ENCODE peak calls at places on chromosomes 6 and 20, in nine cellular contexts. One of them, this sample, is unnamed.

GRCh38 chr6:89944826-89945407 is 50.6 kb downstream of the GJA10 start:
- DNase-seq in NB4: peak; percentile 27
- DNase-seq in right lobe of liver: no peak
- DNase-seq in Peyer's patch: no peak
- DNase-seq in foreskin fibroblast: peak; percentile 50
- DNase-seq in iPS DF 6.9: no peak
- DNase-seq in aorta: no peak
- DNase-seq in GM23338: peak; percentile 55
- DNase-seq in CD4-positive, alpha-beta memory T cell: peak; percentile 37
- DNase-seq in this sample: peak; percentile 8

GRCh38 chr6:14068133-14068532 is 49.4 kb upstream of the CD83 start:
- DNase-seq in GM23338: no peak
- DNase-seq in foreskin fibroblast: peak; percentile 73
- DNase-seq in iPS DF 6.9: no peak
- DNase-seq in NB4: peak; percentile 14
- DNase-seq in Peyer's patch: no peak
- DNase-seq in aorta: no peak
- DNase-seq in CD4-positive, alpha-beta memory T cell: no peak
- DNase-seq in right lobe of liver: no peak
- DNase-seq in this sample: peak; percentile 84

GRCh38 chr20:24915440-24915839 is 33.6 kb upstream of the CST7 start:
- DNase-seq in NB4: no peak
- DNase-seq in right lobe of liver: no peak
- DNase-seq in aorta: no peak
- DNase-seq in CD4-positive, alpha-beta memory T cell: no peak
- DNase-seq in iPS DF 6.9: no peak
- DNase-seq in foreskin fibroblast: no peak
- DNase-seq in Peyer's patch: peak; percentile 24
- DNase-seq in GM23338: no peak
- DNase-seq in this sample: no peak

GRCh38 chr6:37635319-37635718 is 62.4 kb downstream of the MDGA1 start:
- DNase-seq in NB4: no peak
- DNase-seq in right lobe of liver: no peak
- DNase-seq in foreskin fibroblast: no peak
- DNase-seq in iPS DF 6.9: no peak
- DNase-seq in GM23338: no peak
- DNase-seq in Peyer's patch: no peak
- DNase-seq in aorta: no peak
- DNase-seq in CD4-positive, alpha-beta memory T cell: no peak
- DNase-seq in this sample: no peak

GRCh38 chr6:105814745-105815536 is 271.2 kb upstream of the PRDM1 start:
- DNase-seq in foreskin fibroblast: no peak
- DNase-seq in GM23338: no peak
- DNase-seq in aorta: no peak
- DNase-seq in Peyer's patch: no peak
- DNase-seq in right lobe of liver: no peak
- DNase-seq in NB4: no peak
- DNase-seq in CD4-positive, alpha-beta memory T cell: no peak
- DNase-seq in iPS DF 6.9: no peak
- DNase-seq in this sample: no peak

GRCh38 chr6:121849477-121849876 is 414.0 kb downstream of the GJA1 start:
- DNase-seq in iPS DF 6.9: peak; percentile 72
- DNase-seq in right lobe of liver: no peak
- DNase-seq in GM23338: peak; percentile 97
- DNase-seq in aorta: peak; percentile 51
- DNase-seq in NB4: peak; percentile 87
- DNase-seq in CD4-positive, alpha-beta memory T cell: no peak
- DNase-seq in foreskin fibroblast: peak; percentile 85
- DNase-seq in Peyer's patch: no peak
- DNase-seq in this sample: peak; percentile 62

GRCh38 chr6:44522871-44523270 is 135.4 kb downstream of the CDC5L start:
- DNase-seq in NB4: peak; percentile 68
- DNase-seq in foreskin fibroblast: no peak
- DNase-seq in aorta: no peak
- DNase-seq in Peyer's patch: no peak
- DNase-seq in right lobe of liver: no peak
- DNase-seq in GM23338: no peak
- DNase-seq in iPS DF 6.9: no peak
- DNase-seq in CD4-positive, alpha-beta memory T cell: no peak
- DNase-seq in this sample: no peak

GRCh38 chr20:45944151-45944964 is 9.9 kb downstream of the PCIF1 start:
- DNase-seq in right lobe of liver: no peak
- DNase-seq in aorta: no peak
- DNase-seq in CD4-positive, alpha-beta memory T cell: no peak
- DNase-seq in GM23338: no peak
- DNase-seq in iPS DF 6.9: no peak
- DNase-seq in Peyer's patch: no peak
- DNase-seq in foreskin fibroblast: no peak
- DNase-seq in NB4: peak; percentile 83
- DNase-seq in this sample: peak; percentile 31

GRCh38 chr6:162538643-162539064 is 188.9 kb downstream of the PRKN start:
- DNase-seq in aorta: no peak
- DNase-seq in GM23338: no peak
- DNase-seq in iPS DF 6.9: no peak
- DNase-seq in CD4-positive, alpha-beta memory T cell: no peak
- DNase-seq in NB4: no peak
- DNase-seq in foreskin fibroblast: no peak
- DNase-seq in Peyer's patch: no peak
- DNase-seq in right lobe of liver: no peak
- DNase-seq in this sample: no peak

GRCh38 chr6:158414900-158415299 is 102.6 kb downstream of the TULP4 start:
- DNase-seq in right lobe of liver: no peak
- DNase-seq in Peyer's patch: no peak
- DNase-seq in aorta: no peak
- DNase-seq in foreskin fibroblast: peak; percentile 32
- DNase-seq in GM23338: no peak
- DNase-seq in iPS DF 6.9: no peak
- DNase-seq in CD4-positive, alpha-beta memory T cell: no peak
- DNase-seq in NB4: no peak
- DNase-seq in this sample: peak; percentile 42

GRCh38 chr6:125197795-125198269 is 44.3 kb downstream of the TPD52L1 start:
- DNase-seq in foreskin fibroblast: peak; percentile 78
- DNase-seq in CD4-positive, alpha-beta memory T cell: no peak
- DNase-seq in Peyer's patch: peak; percentile 72
- DNase-seq in iPS DF 6.9: no peak
- DNase-seq in GM23338: no peak
- DNase-seq in NB4: no peak
- DNase-seq in right lobe of liver: peak; percentile 43
- DNase-seq in aorta: peak; percentile 84
- DNase-seq in this sample: peak; percentile 62

GRCh38 chr6:98525860-98526259 is 308.5 kb upstream of the POU3F2 start:
- DNase-seq in iPS DF 6.9: peak; percentile 33
- DNase-seq in CD4-positive, alpha-beta memory T cell: no peak
- DNase-seq in NB4: no peak
- DNase-seq in right lobe of liver: no peak
- DNase-seq in foreskin fibroblast: no peak
- DNase-seq in Peyer's patch: no peak
- DNase-seq in aorta: no peak
- DNase-seq in GM23338: peak; percentile 67
- DNase-seq in this sample: no peak

GRCh38 chr6:157999100-158000051 is 17.7 kb downstream of the SYNJ2 start:
- DNase-seq in NB4: no peak
- DNase-seq in aorta: peak; percentile 17
- DNase-seq in right lobe of liver: peak; percentile 28
- DNase-seq in GM23338: no peak
- DNase-seq in CD4-positive, alpha-beta memory T cell: no peak
- DNase-seq in Peyer's patch: peak; percentile 41
- DNase-seq in iPS DF 6.9: no peak
- DNase-seq in foreskin fibroblast: no peak
- DNase-seq in this sample: no peak

GRCh38 chr20:37745553-37745952 is 51.7 kb downstream of the CTNNBL1 start:
- DNase-seq in NB4: no peak
- DNase-seq in CD4-positive, alpha-beta memory T cell: no peak
- DNase-seq in aorta: no peak
- DNase-seq in iPS DF 6.9: no peak
- DNase-seq in right lobe of liver: no peak
- DNase-seq in Peyer's patch: no peak
- DNase-seq in GM23338: peak; percentile 19
- DNase-seq in foreskin fibroblast: no peak
- DNase-seq in this sample: no peak

GRCh38 chr6:11810039-11810541 is 31.5 kb upstream of the ADTRP start:
- DNase-seq in foreskin fibroblast: peak; percentile 86
- DNase-seq in right lobe of liver: peak; percentile 56
- DNase-seq in NB4: no peak
- DNase-seq in CD4-positive, alpha-beta memory T cell: no peak
- DNase-seq in aorta: peak; percentile 92
- DNase-seq in Peyer's patch: peak; percentile 72
- DNase-seq in GM23338: no peak
- DNase-seq in iPS DF 6.9: no peak
- DNase-seq in this sample: peak; percentile 89

GRCh38 chr20:9515761-9516657 is 1.6 kb downstream of the LAMP5 start:
- DNase-seq in CD4-positive, alpha-beta memory T cell: no peak
- DNase-seq in iPS DF 6.9: no peak
- DNase-seq in aorta: no peak
- DNase-seq in right lobe of liver: no peak
- DNase-seq in foreskin fibroblast: peak; percentile 32
- DNase-seq in GM23338: peak; percentile 73
- DNase-seq in NB4: no peak
- DNase-seq in Peyer's patch: no peak
- DNase-seq in this sample: peak; percentile 31

GRCh38 chr6:29926081-29926794 is 16.1 kb upstream of the HLA-A start:
- DNase-seq in NB4: no peak
- DNase-seq in right lobe of liver: peak; percentile 66
- DNase-seq in iPS DF 6.9: no peak
- DNase-seq in foreskin fibroblast: peak; percentile 21
- DNase-seq in CD4-positive, alpha-beta memory T cell: no peak
- DNase-seq in Peyer's patch: peak; percentile 71
- DNase-seq in aorta: peak; percentile 54
- DNase-seq in GM23338: peak; percentile 64
- DNase-seq in this sample: peak; percentile 39
- H3K4me3 ChIP-seq in NB4: no peak overlapping the region
- H3K4me3 ChIP-seq in right lobe of liver: peak overlapping the region; percentile 66
- H3K4me3 ChIP-seq in iPS DF 6.9: peak overlapping the region; percentile 52
- H3K4me3 ChIP-seq in foreskin fibroblast: peak overlapping the region; percentile 65
- H3K4me3 ChIP-seq in CD4-positive, alpha-beta memory T cell: peak overlapping the region; percentile 6
- H3K4me3 ChIP-seq in Peyer's patch: no peak overlapping the region
- H3K4me3 ChIP-seq in aorta: peak overlapping the region; percentile 38
- H3K4me3 ChIP-seq in GM23338: peak overlapping the region; percentile 76
- H3K4me3 ChIP-seq in this sample: peak overlapping the region; percentile 69

GRCh38 chr6:107632757-107633156 is 142.8 kb downstream of the SOBP start:
- DNase-seq in CD4-positive, alpha-beta memory T cell: no peak
- DNase-seq in NB4: no peak
- DNase-seq in iPS DF 6.9: no peak
- DNase-seq in aorta: no peak
- DNase-seq in Peyer's patch: no peak
- DNase-seq in right lobe of liver: no peak
- DNase-seq in foreskin fibroblast: no peak
- DNase-seq in GM23338: no peak
- DNase-seq in this sample: no peak

GRCh38 chr6:107636486-107636885 is 146.6 kb downstream of the SOBP start:
- DNase-seq in iPS DF 6.9: no peak
- DNase-seq in Peyer's patch: no peak
- DNase-seq in right lobe of liver: no peak
- DNase-seq in foreskin fibroblast: no peak
- DNase-seq in GM23338: peak; percentile 71
- DNase-seq in NB4: no peak
- DNase-seq in aorta: no peak
- DNase-seq in CD4-positive, alpha-beta memory T cell: no peak
- DNase-seq in this sample: no peak

GRCh38 chr6:107635058-107635515 is 145.2 kb downstream of the SOBP start:
- DNase-seq in foreskin fibroblast: no peak
- DNase-seq in Peyer's patch: no peak
- DNase-seq in NB4: no peak
- DNase-seq in iPS DF 6.9: no peak
- DNase-seq in GM23338: peak; percentile 66
- DNase-seq in CD4-positive, alpha-beta memory T cell: no peak
- DNase-seq in aorta: no peak
- DNase-seq in right lobe of liver: no peak
- DNase-seq in this sample: no peak

GRCh38 chr6:107633680-107634141 is 143.8 kb downstream of the SOBP start:
- DNase-seq in iPS DF 6.9: no peak
- DNase-seq in GM23338: peak; percentile 45
- DNase-seq in NB4: no peak
- DNase-seq in foreskin fibroblast: no peak
- DNase-seq in CD4-positive, alpha-beta memory T cell: no peak
- DNase-seq in aorta: no peak
- DNase-seq in Peyer's patch: no peak
- DNase-seq in right lobe of liver: no peak
- DNase-seq in this sample: no peak

DNA sequence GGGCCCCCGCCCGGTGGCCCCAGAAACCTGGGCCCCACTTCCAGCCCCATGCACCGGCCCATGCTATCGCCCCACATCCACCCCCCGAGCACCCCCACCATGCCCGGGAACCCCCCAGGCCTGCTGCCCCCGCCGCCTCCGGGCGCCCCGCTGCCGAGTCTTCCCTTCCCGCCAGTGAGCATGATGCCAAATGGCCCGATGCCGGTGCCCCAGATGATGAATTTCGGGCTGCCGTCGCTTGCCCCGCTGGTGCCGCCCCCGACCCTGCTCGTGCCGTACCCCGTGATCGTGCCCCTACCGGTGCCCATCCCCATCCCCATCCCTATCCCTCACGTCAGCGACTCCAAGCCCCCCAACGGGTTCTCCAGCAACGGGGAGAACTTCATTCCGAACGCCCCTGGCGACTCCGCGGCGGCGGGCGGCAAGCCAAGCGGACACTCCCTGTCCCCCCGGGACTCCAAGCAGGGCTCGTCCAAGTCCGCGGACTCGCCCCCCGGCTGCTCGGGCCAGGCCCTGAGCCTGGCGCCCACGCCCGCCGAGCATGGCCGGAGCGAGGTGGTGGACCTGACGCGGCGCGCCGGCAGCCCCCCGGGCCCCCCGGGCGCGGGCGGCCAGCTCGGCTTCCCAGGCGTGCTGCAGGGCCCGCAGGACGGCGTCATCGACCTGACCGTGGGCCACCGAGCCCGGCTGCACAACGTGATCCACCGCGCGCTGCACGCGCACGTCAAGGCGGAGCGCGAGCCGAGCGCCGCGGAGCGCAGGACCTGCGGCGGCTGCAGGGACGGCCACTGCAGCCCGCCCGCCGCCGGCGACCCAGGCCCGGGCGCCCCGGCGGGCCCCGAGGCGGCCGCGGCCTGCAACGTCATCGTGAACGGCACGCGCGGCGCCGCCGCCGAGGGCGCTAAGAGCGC is 144.5 kb downstream of the SOBP start:
- DNase-seq in Peyer's patch: no peak
- DNase-seq in iPS DF 6.9: no peak
- DNase-seq in right lobe of liver: no peak
- DNase-seq in CD4-positive, alpha-beta memory T cell: no peak
- DNase-seq in NB4: no peak
- DNase-seq in aorta: no peak
- DNase-seq in foreskin fibroblast: peak; percentile 32
- DNase-seq in GM23338: peak; percentile 36
- DNase-seq in this sample: no peak
- H3K4me3 ChIP-seq in Peyer's patch: peak overlapping the region; percentile 52
- H3K4me3 ChIP-seq in iPS DF 6.9: peak overlapping the region; percentile 61
- H3K4me3 ChIP-seq in right lobe of liver: peak overlapping the region; percentile 24
- H3K4me3 ChIP-seq in CD4-positive, alpha-beta memory T cell: no peak overlapping the region
- H3K4me3 ChIP-seq in NB4: no peak overlapping the region
- H3K4me3 ChIP-seq in aorta: peak overlapping the region; percentile 30
- H3K4me3 ChIP-seq in foreskin fibroblast: no peak overlapping the region
- H3K4me3 ChIP-seq in GM23338: peak overlapping the region; percentile 71
- H3K4me3 ChIP-seq in this sample: no peak overlapping the region

GRCh38 chr6:39312912-39313525 is 1.2 kb downstream of the KCNK17 start:
- DNase-seq in right lobe of liver: peak; percentile 58
- DNase-seq in Peyer's patch: no peak
- DNase-seq in iPS DF 6.9: no peak
- DNase-seq in aorta: peak; percentile 74
- DNase-seq in CD4-positive, alpha-beta memory T cell: no peak
- DNase-seq in NB4: no peak
- DNase-seq in GM23338: no peak
- DNase-seq in foreskin fibroblast: no peak
- DNase-seq in this sample: no peak
- H3K4me3 ChIP-seq in right lobe of liver: peak overlapping the region; percentile 27
- H3K4me3 ChIP-seq in Peyer's patch: peak overlapping the region; percentile 9
- H3K4me3 ChIP-seq in iPS DF 6.9: peak overlapping the region; percentile 41
- H3K4me3 ChIP-seq in aorta: peak overlapping the region; percentile 14
- H3K4me3 ChIP-seq in CD4-positive, alpha-beta memory T cell: no peak overlapping the region
- H3K4me3 ChIP-seq in NB4: no peak overlapping the region
- H3K4me3 ChIP-seq in GM23338: peak overlapping the region; percentile 77
- H3K4me3 ChIP-seq in foreskin fibroblast: no peak overlapping the region
- H3K4me3 ChIP-seq in this sample: no peak overlapping the region

GRCh38 chr6:83853968-83854501 is 875 bp downstream of the RIPPLY2 start:
- DNase-seq in right lobe of liver: no peak
- DNase-seq in aorta: no peak
- DNase-seq in CD4-positive, alpha-beta memory T cell: no peak
- DNase-seq in NB4: no peak
- DNase-seq in foreskin fibroblast: no peak
- DNase-seq in iPS DF 6.9: no peak
- DNase-seq in GM23338: peak; percentile 72
- DNase-seq in Peyer's patch: no peak
- DNase-seq in this sample: no peak
- H3K4me3 ChIP-seq in right lobe of liver: no peak overlapping the region
- H3K4me3 ChIP-seq in aorta: no peak overlapping the region
- H3K4me3 ChIP-seq in CD4-positive, alpha-beta memory T cell: no peak overlapping the region
- H3K4me3 ChIP-seq in NB4: no peak overlapping the region
- H3K4me3 ChIP-seq in foreskin fibroblast: peak overlapping the region; percentile 48
- H3K4me3 ChIP-seq in iPS DF 6.9: peak overlapping the region; percentile 57
- H3K4me3 ChIP-seq in GM23338: peak overlapping the region; percentile 79
- H3K4me3 ChIP-seq in Peyer's patch: peak overlapping the region; percentile 36
- H3K4me3 ChIP-seq in this sample: peak overlapping the region; percentile 51